ENCODE peak calls at places on chromosomes 4 and X, in eight cellular contexts. One of them, this sample, is unnamed.

GRCh38 chr4:119865389-119865788 is 201.3 kb downstream of the MAD2L1 start:
- DNase-seq in HFF-Myc: no peak
- DNase-seq in choroid plexus epithelial cell: no peak
- DNase-seq in cardiac muscle cell: no peak
- DNase-seq in psoas muscle: no peak
- DNase-seq in left lung: no peak
- DNase-seq in glutamatergic neuron: no peak
- DNase-seq in GM12864: no peak
- DNase-seq in this sample: no peak

GRCh38 chrX:12771445-12772069 is 19.7 kb upstream of the PRPS2 start:
- DNase-seq in glutamatergic neuron: peak; percentile 66
- DNase-seq in psoas muscle: peak; percentile 58
- DNase-seq in GM12864: peak; percentile 41
- DNase-seq in choroid plexus epithelial cell: peak; percentile 69
- DNase-seq in cardiac muscle cell: peak; percentile 65
- DNase-seq in left lung: peak; percentile 55
- DNase-seq in HFF-Myc: peak; percentile 7
- DNase-seq in this sample: peak; percentile 80

GRCh38 chr4:21320034-21320433 is 619.8 kb downstream of the PACRGL start:
- DNase-seq in GM12864: no peak
- DNase-seq in cardiac muscle cell: no peak
- DNase-seq in glutamatergic neuron: no peak
- DNase-seq in choroid plexus epithelial cell: no peak
- DNase-seq in psoas muscle: no peak
- DNase-seq in HFF-Myc: no peak
- DNase-seq in left lung: no peak
- DNase-seq in this sample: no peak

GRCh38 chr4:6702761-6703160 is 6.9 kb downstream of the MRFAP1L1 start:
- DNase-seq in psoas muscle: no peak
- DNase-seq in GM12864: no peak
- DNase-seq in cardiac muscle cell: no peak
- DNase-seq in left lung: no peak
- DNase-seq in HFF-Myc: no peak
- DNase-seq in glutamatergic neuron: no peak
- DNase-seq in choroid plexus epithelial cell: no peak
- DNase-seq in this sample: no peak

GRCh38 chrX:120450163-120450562 is 18.9 kb downstream of the LAMP2 start:
- DNase-seq in psoas muscle: no peak
- DNase-seq in glutamatergic neuron: no peak
- DNase-seq in cardiac muscle cell: peak; percentile 23
- DNase-seq in choroid plexus epithelial cell: peak; percentile 40
- DNase-seq in GM12864: no peak
- DNase-seq in HFF-Myc: no peak
- DNase-seq in left lung: no peak
- DNase-seq in this sample: peak; percentile 41

GRCh38 chrX:153669174-153669890 is 4.3 kb downstream of the PNCK start:
- DNase-seq in left lung: peak; percentile 34
- DNase-seq in cardiac muscle cell: peak; percentile 18
- DNase-seq in glutamatergic neuron: peak; percentile 62
- DNase-seq in psoas muscle: no peak
- DNase-seq in HFF-Myc: no peak
- DNase-seq in choroid plexus epithelial cell: peak; percentile 14
- DNase-seq in GM12864: no peak
- DNase-seq in this sample: peak; percentile 58

GRCh38 chrX:29666361-29666760 is 549.0 kb upstream of the MAGEB2 start:
- DNase-seq in choroid plexus epithelial cell: peak; percentile 17
- DNase-seq in glutamatergic neuron: no peak
- DNase-seq in GM12864: no peak
- DNase-seq in left lung: no peak
- DNase-seq in psoas muscle: no peak
- DNase-seq in HFF-Myc: no peak
- DNase-seq in cardiac muscle cell: no peak
- DNase-seq in this sample: no peak

GRCh38 chr4:5143940-5144339 is 92.7 kb downstream of the STK32B start:
- DNase-seq in choroid plexus epithelial cell: no peak
- DNase-seq in psoas muscle: peak; percentile 72
- DNase-seq in glutamatergic neuron: no peak
- DNase-seq in GM12864: no peak
- DNase-seq in left lung: no peak
- DNase-seq in HFF-Myc: no peak
- DNase-seq in cardiac muscle cell: peak; percentile 21
- DNase-seq in this sample: no peak

GRCh38 chrX:12013220-12013619 is 125.1 kb upstream of the FRMPD4 start:
- DNase-seq in HFF-Myc: no peak
- DNase-seq in choroid plexus epithelial cell: peak; percentile 49
- DNase-seq in psoas muscle: no peak
- DNase-seq in glutamatergic neuron: no peak
- DNase-seq in cardiac muscle cell: peak; percentile 15
- DNase-seq in left lung: no peak
- DNase-seq in GM12864: no peak
- DNase-seq in this sample: no peak

GRCh38 chr4:90542216-90542615 is 415.0 kb downstream of the CCSER1 start:
- DNase-seq in HFF-Myc: no peak
- DNase-seq in choroid plexus epithelial cell: peak; percentile 1
- DNase-seq in cardiac muscle cell: no peak
- DNase-seq in left lung: no peak
- DNase-seq in psoas muscle: no peak
- DNase-seq in glutamatergic neuron: no peak
- DNase-seq in GM12864: no peak
- DNase-seq in this sample: no peak

GRCh38 chr4:172652369-172652768 is 516.2 kb upstream of the GALNT7 start:
- DNase-seq in choroid plexus epithelial cell: no peak
- DNase-seq in psoas muscle: no peak
- DNase-seq in glutamatergic neuron: no peak
- DNase-seq in left lung: no peak
- DNase-seq in cardiac muscle cell: no peak
- DNase-seq in GM12864: no peak
- DNase-seq in HFF-Myc: no peak
- DNase-seq in this sample: no peak

GRCh38 chr4:6857009-6857882 is 52.4 kb upstream of the TBC1D14 start:
- DNase-seq in psoas muscle: no peak
- DNase-seq in left lung: no peak
- DNase-seq in glutamatergic neuron: no peak
- DNase-seq in choroid plexus epithelial cell: no peak
- DNase-seq in GM12864: no peak
- DNase-seq in cardiac muscle cell: no peak
- DNase-seq in HFF-Myc: no peak
- DNase-seq in this sample: no peak

GRCh38 chr4:21012851-21013331 is 312.6 kb downstream of the PACRGL start:
- DNase-seq in left lung: no peak
- DNase-seq in choroid plexus epithelial cell: peak; percentile 3
- DNase-seq in HFF-Myc: no peak
- DNase-seq in cardiac muscle cell: no peak
- DNase-seq in glutamatergic neuron: no peak
- DNase-seq in GM12864: no peak
- DNase-seq in psoas muscle: no peak
- DNase-seq in this sample: no peak

GRCh38 chrX:40434947-40435346 is 145.8 kb upstream of the ATP6AP2 start:
- DNase-seq in glutamatergic neuron: peak; percentile 77
- DNase-seq in cardiac muscle cell: peak; percentile 64
- DNase-seq in GM12864: no peak
- DNase-seq in psoas muscle: peak; percentile 59
- DNase-seq in left lung: no peak
- DNase-seq in HFF-Myc: peak; percentile 12
- DNase-seq in choroid plexus epithelial cell: peak; percentile 49
- DNase-seq in this sample: peak; percentile 34

GRCh38 chrX:34848281-34848680 is 94.3 kb upstream of the FAM47B start:
- DNase-seq in GM12864: no peak
- DNase-seq in glutamatergic neuron: no peak
- DNase-seq in HFF-Myc: peak; percentile 2
- DNase-seq in choroid plexus epithelial cell: peak; percentile 38
- DNase-seq in left lung: no peak
- DNase-seq in cardiac muscle cell: peak; percentile 44
- DNase-seq in psoas muscle: no peak
- DNase-seq in this sample: no peak

GRCh38 chr4:73868206-73869129 is 725 bp upstream of the CXCL1 start:
- DNase-seq in left lung: no peak
- DNase-seq in GM12864: no peak
- DNase-seq in psoas muscle: no peak
- DNase-seq in glutamatergic neuron: no peak
- DNase-seq in choroid plexus epithelial cell: peak; percentile 78
- DNase-seq in HFF-Myc: no peak
- DNase-seq in cardiac muscle cell: no peak
- DNase-seq in this sample: no peak

GRCh38 chr4:1385373-1386340 is 20.6 kb downstream of the NKX1-1 start:
- DNase-seq in cardiac muscle cell: no peak
- DNase-seq in GM12864: no peak
- DNase-seq in left lung: no peak
- DNase-seq in glutamatergic neuron: peak; percentile 10
- DNase-seq in HFF-Myc: no peak
- DNase-seq in psoas muscle: no peak
- DNase-seq in choroid plexus epithelial cell: no peak
- DNase-seq in this sample: no peak

GRCh38 chr4:83757121-83757621 is 221.3 kb downstream of the GPAT3 start:
- DNase-seq in GM12864: no peak
- DNase-seq in HFF-Myc: no peak
- DNase-seq in glutamatergic neuron: no peak
- DNase-seq in choroid plexus epithelial cell: no peak
- DNase-seq in left lung: no peak
- DNase-seq in cardiac muscle cell: no peak
- DNase-seq in psoas muscle: no peak
- DNase-seq in this sample: no peak

GRCh38 chr4:83758331-83758730 is 222.4 kb downstream of the GPAT3 start:
- DNase-seq in glutamatergic neuron: no peak
- DNase-seq in GM12864: no peak
- DNase-seq in left lung: no peak
- DNase-seq in cardiac muscle cell: no peak
- DNase-seq in choroid plexus epithelial cell: no peak
- DNase-seq in HFF-Myc: no peak
- DNase-seq in psoas muscle: no peak
- DNase-seq in this sample: no peak

GRCh38 chr4:83751336-83751949 is 215.5 kb downstream of the GPAT3 start:
- DNase-seq in psoas muscle: no peak
- DNase-seq in glutamatergic neuron: no peak
- DNase-seq in HFF-Myc: no peak
- DNase-seq in GM12864: no peak
- DNase-seq in left lung: no peak
- DNase-seq in choroid plexus epithelial cell: no peak
- DNase-seq in cardiac muscle cell: no peak
- DNase-seq in this sample: no peak

DNA sequence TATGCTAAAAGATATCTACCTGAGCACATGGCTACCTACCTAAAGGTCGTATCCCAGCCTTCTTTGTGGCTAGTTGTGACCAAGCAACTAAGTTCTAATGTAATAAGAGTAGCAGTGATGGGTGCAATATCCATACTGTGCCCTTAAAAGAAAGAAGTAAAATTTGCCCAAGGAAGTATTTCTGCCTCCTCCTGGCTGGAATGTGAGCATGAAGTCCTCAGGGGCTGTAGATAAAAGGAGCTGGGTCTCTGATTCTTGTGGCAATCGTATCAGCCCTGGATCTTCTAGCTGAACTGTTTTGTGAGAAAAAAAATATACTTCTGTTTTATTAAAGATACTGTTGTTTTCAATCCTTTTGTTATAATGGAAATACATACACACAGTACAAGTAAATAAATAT is 217.4 kb downstream of the GPAT3 start:
- DNase-seq in glutamatergic neuron: no peak
- DNase-seq in choroid plexus epithelial cell: no peak
- DNase-seq in left lung: no peak
- DNase-seq in cardiac muscle cell: no peak
- DNase-seq in psoas muscle: no peak
- DNase-seq in GM12864: no peak
- DNase-seq in HFF-Myc: no peak
- DNase-seq in this sample: no peak
- TF ChIP-seq CTCF in glutamatergic neuron: no peak
- TF ChIP-seq CTCF in choroid plexus epithelial cell: peak; percentile 18
- TF ChIP-seq CTCF in left lung: no peak
- TF ChIP-seq CTCF in cardiac muscle cell: no peak
- TF ChIP-seq CTCF in psoas muscle: no peak
- TF ChIP-seq CTCF in GM12864: no peak
- TF ChIP-seq CTCF in HFF-Myc: peak; percentile 22
- TF ChIP-seq CTCF in this sample: no peak

GRCh38 chrX:48806088-48806487 is 4.2 kb downstream of the HDAC6 start:
- DNase-seq in left lung: no peak
- DNase-seq in HFF-Myc: no peak
- DNase-seq in psoas muscle: no peak
- DNase-seq in glutamatergic neuron: no peak
- DNase-seq in choroid plexus epithelial cell: peak; percentile 12
- DNase-seq in GM12864: no peak
- DNase-seq in cardiac muscle cell: no peak
- DNase-seq in this sample: peak; percentile 27
- TF ChIP-seq CTCF in left lung: no peak
- TF ChIP-seq CTCF in HFF-Myc: no peak
- TF ChIP-seq CTCF in psoas muscle: no peak
- TF ChIP-seq CTCF in glutamatergic neuron: no peak
- TF ChIP-seq CTCF in choroid plexus epithelial cell: peak; percentile 12
- TF ChIP-seq CTCF in GM12864: no peak
- TF ChIP-seq CTCF in cardiac muscle cell: no peak
- TF ChIP-seq CTCF in this sample: no peak

GRCh38 chr4:61614256-61614655 is 414.1 kb downstream of the ADGRL3 start:
- DNase-seq in glutamatergic neuron: no peak
- DNase-seq in psoas muscle: no peak
- DNase-seq in HFF-Myc: no peak
- DNase-seq in cardiac muscle cell: no peak
- DNase-seq in GM12864: no peak
- DNase-seq in choroid plexus epithelial cell: peak; percentile 10
- DNase-seq in left lung: no peak
- DNase-seq in this sample: no peak

GRCh38 chr4:61619528-61619927 is 419.4 kb downstream of the ADGRL3 start:
- DNase-seq in choroid plexus epithelial cell: peak; percentile 48
- DNase-seq in psoas muscle: no peak
- DNase-seq in glutamatergic neuron: no peak
- DNase-seq in left lung: no peak
- DNase-seq in GM12864: no peak
- DNase-seq in cardiac muscle cell: no peak
- DNase-seq in HFF-Myc: no peak
- DNase-seq in this sample: no peak
- TF ChIP-seq CTCF in choroid plexus epithelial cell: peak; percentile 61
- TF ChIP-seq CTCF in psoas muscle: no peak
- TF ChIP-seq CTCF in glutamatergic neuron: peak; percentile 14
- TF ChIP-seq CTCF in left lung: no peak
- TF ChIP-seq CTCF in GM12864: no peak
- TF ChIP-seq CTCF in cardiac muscle cell: peak; percentile 9
- TF ChIP-seq CTCF in HFF-Myc: no peak
- TF ChIP-seq CTCF in this sample: no peak

GRCh38 chrX:70774223-70774622 is 134.3 kb downstream of the TEX11 start:
- DNase-seq in glutamatergic neuron: no peak
- DNase-seq in GM12864: no peak
- DNase-seq in HFF-Myc: no peak
- DNase-seq in psoas muscle: no peak
- DNase-seq in choroid plexus epithelial cell: no peak
- DNase-seq in cardiac muscle cell: no peak
- DNase-seq in left lung: no peak
- DNase-seq in this sample: peak; percentile 14

DNA sequence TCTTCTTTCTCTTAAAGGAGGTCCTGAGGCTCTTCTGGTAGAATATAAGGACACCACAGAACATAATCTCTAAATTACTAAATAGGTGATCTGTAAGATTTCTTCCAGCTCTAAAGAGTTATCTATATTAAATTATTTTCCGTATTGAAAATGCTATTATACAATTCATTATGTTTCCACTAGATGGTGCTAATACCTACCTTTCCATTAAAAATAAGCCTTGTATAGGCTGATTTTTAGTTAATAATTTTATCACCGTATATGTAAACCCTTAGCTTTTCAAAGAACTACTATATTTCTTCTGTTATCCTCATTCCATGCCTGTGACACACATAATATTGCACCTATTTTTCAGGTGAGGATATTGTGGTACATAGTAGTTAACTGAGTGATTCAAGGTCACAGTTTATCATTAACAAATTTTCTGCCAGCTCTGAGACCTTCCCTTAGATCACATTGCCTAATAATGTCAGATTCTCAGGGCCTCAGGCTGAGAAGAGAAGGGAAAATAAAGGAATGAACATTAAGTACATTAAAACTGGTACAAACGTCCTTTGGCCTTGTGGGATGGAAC is 138.8 kb downstream of the TEX11 start:
- DNase-seq in psoas muscle: no peak
- DNase-seq in HFF-Myc: no peak
- DNase-seq in glutamatergic neuron: no peak
- DNase-seq in choroid plexus epithelial cell: peak; percentile 13
- DNase-seq in GM12864: no peak
- DNase-seq in left lung: no peak
- DNase-seq in cardiac muscle cell: peak; percentile 2
- DNase-seq in this sample: peak; percentile 5
- TF ChIP-seq CTCF in psoas muscle: peak; percentile 60
- TF ChIP-seq CTCF in HFF-Myc: peak; percentile 4
- TF ChIP-seq CTCF in glutamatergic neuron: peak; percentile 58
- TF ChIP-seq CTCF in choroid plexus epithelial cell: peak; percentile 34
- TF ChIP-seq CTCF in GM12864: no peak
- TF ChIP-seq CTCF in left lung: peak; percentile 26
- TF ChIP-seq CTCF in cardiac muscle cell: peak; percentile 18
- TF ChIP-seq CTCF in this sample: no peak

This sample was measured in NB4.